ENCODE peak calls at places on chromosomes 3 and 15, in ten cellular contexts. One of them, this sample, is unnamed. For H3K36me3, the result is how much of the 10 kb centered on the place peaks cover.

GRCh38 chr3:71566776-71567175 is 16.8 kb downstream of the FOXP1 start:
- DNase-seq in lower lobe of right lung: no peak
- DNase-seq in mesendoderm: no peak
- DNase-seq in psoas muscle: no peak
- DNase-seq in colonic mucosa: no peak
- DNase-seq in IMR-90: no peak
- DNase-seq in HCT116: no peak
- DNase-seq in esophagus squamous epithelium: no peak
- DNase-seq in upper lobe of right lung: no peak
- DNase-seq in left ventricle myocardium inferior: no peak
- DNase-seq in this sample: no peak

GRCh38 chr3:30221622-30222021 is 384.8 kb upstream of the TGFBR2 start:
- DNase-seq in mesendoderm: no peak
- DNase-seq in colonic mucosa: no peak
- DNase-seq in esophagus squamous epithelium: no peak
- DNase-seq in left ventricle myocardium inferior: no peak
- DNase-seq in upper lobe of right lung: no peak
- DNase-seq in IMR-90: peak
- DNase-seq in psoas muscle: no peak
- DNase-seq in HCT116: no peak
- DNase-seq in lower lobe of right lung: no peak
- DNase-seq in this sample: no peak

GRCh38 chr3:9615003-9615628 is 34.2 kb upstream of the MTMR14 start:
- DNase-seq in mesendoderm: no peak
- DNase-seq in psoas muscle: no peak
- DNase-seq in left ventricle myocardium inferior: no peak
- DNase-seq in HCT116: no peak
- DNase-seq in lower lobe of right lung: no peak
- DNase-seq in esophagus squamous epithelium: no peak
- DNase-seq in colonic mucosa: no peak
- DNase-seq in upper lobe of right lung: no peak
- DNase-seq in IMR-90: no peak
- DNase-seq in this sample: no peak

GRCh38 chr15:84929795-84930371 is 45.4 kb downstream of the SLC28A1 start:
- DNase-seq in colonic mucosa: peak
- DNase-seq in left ventricle myocardium inferior: no peak
- DNase-seq in lower lobe of right lung: no peak
- DNase-seq in esophagus squamous epithelium: no peak
- DNase-seq in IMR-90: peak
- DNase-seq in mesendoderm: no peak
- DNase-seq in upper lobe of right lung: no peak
- DNase-seq in psoas muscle: no peak
- DNase-seq in HCT116: peak
- DNase-seq in this sample: peak

GRCh38 chr3:112378989-112379692 is 46.2 kb downstream of the CD200 start:
- DNase-seq in upper lobe of right lung: no peak
- DNase-seq in left ventricle myocardium inferior: no peak
- DNase-seq in esophagus squamous epithelium: no peak
- DNase-seq in HCT116: no peak
- DNase-seq in psoas muscle: no peak
- DNase-seq in lower lobe of right lung: no peak
- DNase-seq in mesendoderm: no peak
- DNase-seq in colonic mucosa: no peak
- DNase-seq in IMR-90: peak
- DNase-seq in this sample: no peak

GRCh38 chr15:95872366-95872771 is 458.1 kb upstream of the NR2F2 start:
- DNase-seq in IMR-90: peak
- DNase-seq in psoas muscle: no peak
- DNase-seq in esophagus squamous epithelium: no peak
- DNase-seq in colonic mucosa: no peak
- DNase-seq in upper lobe of right lung: no peak
- DNase-seq in mesendoderm: peak
- DNase-seq in HCT116: no peak
- DNase-seq in left ventricle myocardium inferior: no peak
- DNase-seq in lower lobe of right lung: no peak
- DNase-seq in this sample: peak

GRCh38 chr3:159824341-159824740 is 164.3 kb upstream of the IL12A start:
- DNase-seq in IMR-90: peak
- DNase-seq in left ventricle myocardium inferior: no peak
- DNase-seq in lower lobe of right lung: no peak
- DNase-seq in mesendoderm: no peak
- DNase-seq in colonic mucosa: peak
- DNase-seq in HCT116: peak
- DNase-seq in esophagus squamous epithelium: no peak
- DNase-seq in psoas muscle: peak
- DNase-seq in upper lobe of right lung: no peak
- DNase-seq in this sample: peak

GRCh38 chr3:43838877-43839276 is 148.1 kb downstream of the ABHD5 start:
- DNase-seq in IMR-90: no peak
- DNase-seq in esophagus squamous epithelium: no peak
- DNase-seq in left ventricle myocardium inferior: no peak
- DNase-seq in psoas muscle: no peak
- DNase-seq in colonic mucosa: no peak
- DNase-seq in HCT116: no peak
- DNase-seq in lower lobe of right lung: no peak
- DNase-seq in upper lobe of right lung: no peak
- DNase-seq in mesendoderm: peak
- DNase-seq in this sample: no peak

GRCh38 chr3:169232863-169233262 is 430.6 kb downstream of the MECOM start:
- DNase-seq in colonic mucosa: no peak
- DNase-seq in lower lobe of right lung: no peak
- DNase-seq in psoas muscle: no peak
- DNase-seq in esophagus squamous epithelium: no peak
- DNase-seq in IMR-90: peak
- DNase-seq in left ventricle myocardium inferior: no peak
- DNase-seq in upper lobe of right lung: no peak
- DNase-seq in mesendoderm: peak
- DNase-seq in HCT116: no peak
- DNase-seq in this sample: no peak

GRCh38 chr15:37009288-37009687 is 91.1 kb downstream of the MEIS2 start:
- DNase-seq in IMR-90: no peak
- DNase-seq in HCT116: no peak
- DNase-seq in mesendoderm: no peak
- DNase-seq in colonic mucosa: no peak
- DNase-seq in left ventricle myocardium inferior: no peak
- DNase-seq in upper lobe of right lung: no peak
- DNase-seq in psoas muscle: no peak
- DNase-seq in esophagus squamous epithelium: no peak
- DNase-seq in lower lobe of right lung: no peak
- DNase-seq in this sample: no peak

GRCh38 chr15:83199288-83199687 is 8.3 kb downstream of the HDGFL3 start:
- DNase-seq in colonic mucosa: no peak
- DNase-seq in IMR-90: no peak
- DNase-seq in esophagus squamous epithelium: no peak
- DNase-seq in lower lobe of right lung: no peak
- DNase-seq in psoas muscle: no peak
- DNase-seq in HCT116: no peak
- DNase-seq in left ventricle myocardium inferior: no peak
- DNase-seq in upper lobe of right lung: no peak
- DNase-seq in mesendoderm: no peak
- DNase-seq in this sample: no peak

GRCh38 chr15:82804575-82804949 is 1.3 kb downstream of the FSD2 start:
- DNase-seq in esophagus squamous epithelium: no peak
- DNase-seq in IMR-90: no peak
- DNase-seq in left ventricle myocardium inferior: no peak
- DNase-seq in mesendoderm: no peak
- DNase-seq in upper lobe of right lung: no peak
- DNase-seq in psoas muscle: no peak
- DNase-seq in lower lobe of right lung: no peak
- DNase-seq in HCT116: no peak
- DNase-seq in colonic mucosa: no peak
- DNase-seq in this sample: no peak

GRCh38 chr3:59180006-59180405 is 130.2 kb upstream of the CFAP20DC start:
- DNase-seq in lower lobe of right lung: no peak
- DNase-seq in HCT116: no peak
- DNase-seq in mesendoderm: peak
- DNase-seq in IMR-90: no peak
- DNase-seq in esophagus squamous epithelium: no peak
- DNase-seq in colonic mucosa: no peak
- DNase-seq in upper lobe of right lung: no peak
- DNase-seq in psoas muscle: no peak
- DNase-seq in left ventricle myocardium inferior: no peak
- DNase-seq in this sample: no peak

GRCh38 chr3:79766474-79767193 is 1.2 kb downstream of the ROBO1 start:
- DNase-seq in lower lobe of right lung: no peak
- DNase-seq in mesendoderm: no peak
- DNase-seq in upper lobe of right lung: no peak
- DNase-seq in IMR-90: no peak
- DNase-seq in HCT116: no peak
- DNase-seq in colonic mucosa: no peak
- DNase-seq in left ventricle myocardium inferior: no peak
- DNase-seq in esophagus squamous epithelium: no peak
- DNase-seq in psoas muscle: no peak
- DNase-seq in this sample: no peak

GRCh38 chr3:65377637-65378036 is 661.1 kb downstream of the MAGI1 start:
- DNase-seq in upper lobe of right lung: no peak
- DNase-seq in left ventricle myocardium inferior: no peak
- DNase-seq in lower lobe of right lung: no peak
- DNase-seq in IMR-90: no peak
- DNase-seq in HCT116: no peak
- DNase-seq in esophagus squamous epithelium: no peak
- DNase-seq in colonic mucosa: no peak
- DNase-seq in mesendoderm: no peak
- DNase-seq in psoas muscle: no peak
- DNase-seq in this sample: no peak
- H3K36me3 ChIP-seq in upper lobe of right lung: under half
- H3K36me3 ChIP-seq in left ventricle myocardium inferior: half or more
- H3K36me3 ChIP-seq in lower lobe of right lung: under half
- H3K36me3 ChIP-seq in IMR-90: under half
- H3K36me3 ChIP-seq in HCT116: under half
- H3K36me3 ChIP-seq in esophagus squamous epithelium: under half
- H3K36me3 ChIP-seq in colonic mucosa: under half
- H3K36me3 ChIP-seq in mesendoderm: under half
- H3K36me3 ChIP-seq in psoas muscle: under half
- H3K36me3 ChIP-seq in this sample: under half

DNA sequence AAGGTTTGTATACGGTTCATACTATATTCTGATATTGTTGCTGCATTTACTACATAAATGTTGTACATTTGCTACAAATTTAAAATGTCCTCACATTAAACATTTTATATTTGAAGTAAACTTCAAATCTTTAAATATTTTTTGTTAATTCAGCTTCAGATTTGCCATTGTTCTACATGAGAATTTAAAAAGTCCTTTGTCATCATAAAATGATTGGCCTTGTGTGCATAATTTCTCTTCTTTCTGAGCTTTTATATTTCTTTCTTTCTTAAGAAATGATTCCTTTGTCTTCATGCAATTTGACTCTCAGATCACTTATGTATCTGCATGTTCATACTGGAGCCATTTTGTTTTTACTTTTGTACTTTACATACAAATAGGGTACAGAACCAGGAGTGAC is 28.0 kb downstream of the DNAJC19 start:
- DNase-seq in IMR-90: no peak
- DNase-seq in colonic mucosa: no peak
- DNase-seq in lower lobe of right lung: no peak
- DNase-seq in mesendoderm: no peak
- DNase-seq in left ventricle myocardium inferior: no peak
- DNase-seq in upper lobe of right lung: no peak
- DNase-seq in psoas muscle: no peak
- DNase-seq in esophagus squamous epithelium: no peak
- DNase-seq in HCT116: no peak
- DNase-seq in this sample: no peak
- H3K36me3 ChIP-seq in IMR-90: under half
- H3K36me3 ChIP-seq in colonic mucosa: under half
- H3K36me3 ChIP-seq in lower lobe of right lung: half or more
- H3K36me3 ChIP-seq in mesendoderm: under half
- H3K36me3 ChIP-seq in left ventricle myocardium inferior: half or more
- H3K36me3 ChIP-seq in upper lobe of right lung: half or more
- H3K36me3 ChIP-seq in psoas muscle: half or more
- H3K36me3 ChIP-seq in esophagus squamous epithelium: under half
- H3K36me3 ChIP-seq in HCT116: half or more
- H3K36me3 ChIP-seq in this sample: under half

DNA sequence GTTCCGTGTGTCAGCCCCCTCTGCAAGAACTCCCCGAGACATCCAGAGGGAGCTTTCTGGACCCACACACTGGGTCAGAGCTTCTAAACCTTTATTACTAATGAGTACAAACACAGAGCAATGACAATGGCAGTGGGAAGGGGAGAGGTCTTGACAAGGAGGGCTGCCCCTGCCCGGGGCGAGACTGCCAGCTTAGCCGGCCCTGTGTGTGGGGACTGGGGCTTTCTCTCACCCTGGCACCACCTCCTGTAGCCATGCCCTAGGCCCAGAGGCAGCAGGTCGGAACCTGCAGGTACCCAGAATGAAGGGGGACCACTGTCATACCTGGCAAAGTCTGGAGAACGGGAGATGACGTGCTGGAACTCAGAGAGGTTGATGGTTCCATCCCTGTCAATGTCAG is 3.1 kb downstream of the CIB1 start:
- DNase-seq in lower lobe of right lung: no peak
- DNase-seq in left ventricle myocardium inferior: no peak
- DNase-seq in HCT116: no peak
- DNase-seq in psoas muscle: no peak
- DNase-seq in esophagus squamous epithelium: no peak
- DNase-seq in IMR-90: no peak
- DNase-seq in mesendoderm: no peak
- DNase-seq in upper lobe of right lung: no peak
- DNase-seq in colonic mucosa: no peak
- DNase-seq in this sample: no peak
- H3K36me3 ChIP-seq in lower lobe of right lung: half or more
- H3K36me3 ChIP-seq in left ventricle myocardium inferior: half or more
- H3K36me3 ChIP-seq in HCT116: under half
- H3K36me3 ChIP-seq in psoas muscle: half or more
- H3K36me3 ChIP-seq in esophagus squamous epithelium: under half
- H3K36me3 ChIP-seq in IMR-90: under half
- H3K36me3 ChIP-seq in mesendoderm: under half
- H3K36me3 ChIP-seq in upper lobe of right lung: half or more
- H3K36me3 ChIP-seq in colonic mucosa: under half
- H3K36me3 ChIP-seq in this sample: under half

GRCh38 chr3:37064747-37065146 is 71.4 kb downstream of the MLH1 start:
- DNase-seq in mesendoderm: no peak
- DNase-seq in upper lobe of right lung: no peak
- DNase-seq in IMR-90: peak
- DNase-seq in HCT116: no peak
- DNase-seq in left ventricle myocardium inferior: no peak
- DNase-seq in psoas muscle: no peak
- DNase-seq in colonic mucosa: no peak
- DNase-seq in lower lobe of right lung: no peak
- DNase-seq in esophagus squamous epithelium: no peak
- DNase-seq in this sample: no peak
- H3K36me3 ChIP-seq in mesendoderm: under half
- H3K36me3 ChIP-seq in upper lobe of right lung: half or more
- H3K36me3 ChIP-seq in IMR-90: under half
- H3K36me3 ChIP-seq in HCT116: under half
- H3K36me3 ChIP-seq in left ventricle myocardium inferior: half or more
- H3K36me3 ChIP-seq in psoas muscle: half or more
- H3K36me3 ChIP-seq in colonic mucosa: under half
- H3K36me3 ChIP-seq in lower lobe of right lung: half or more
- H3K36me3 ChIP-seq in esophagus squamous epithelium: under half
- H3K36me3 ChIP-seq in this sample: under half

GRCh38 chr3:183946037-183946436 is 61.4 kb upstream of the PARL start:
- DNase-seq in colonic mucosa: no peak
- DNase-seq in left ventricle myocardium inferior: no peak
- DNase-seq in esophagus squamous epithelium: no peak
- DNase-seq in upper lobe of right lung: no peak
- DNase-seq in psoas muscle: no peak
- DNase-seq in lower lobe of right lung: no peak
- DNase-seq in mesendoderm: no peak
- DNase-seq in IMR-90: no peak
- DNase-seq in HCT116: no peak
- DNase-seq in this sample: no peak
- H3K36me3 ChIP-seq in colonic mucosa: under half
- H3K36me3 ChIP-seq in left ventricle myocardium inferior: half or more
- H3K36me3 ChIP-seq in esophagus squamous epithelium: under half
- H3K36me3 ChIP-seq in upper lobe of right lung: half or more
- H3K36me3 ChIP-seq in psoas muscle: half or more
- H3K36me3 ChIP-seq in lower lobe of right lung: half or more
- H3K36me3 ChIP-seq in mesendoderm: under half
- H3K36me3 ChIP-seq in IMR-90: under half
- H3K36me3 ChIP-seq in HCT116: under half
- H3K36me3 ChIP-seq in this sample: under half